ENCODE peak calls at places on chromosomes 12 and 14, in four cellular contexts. L, Y, S and O are unnamed samples.

GRCh38 chr12:101670007-101670671 is 27.3 kb upstream of the CHPT1 start:
- DNase-seq in L (no peak), Y (peak), S (peak), O (no peak)

GRCh38 chr12:24075650-24076049 is 126.2 kb upstream of the SOX5 start:
- DNase-seq in L (no peak), Y (no peak), S (no peak), O (no peak)

GRCh38 chr14:89243286-89243685 is 173.7 kb downstream of the FOXN3 start:
- DNase-seq in L (no peak), Y (no peak), S (no peak), O (no peak)

GRCh38 chr14:103625361-103626095 is 3.5 kb upstream of the KLC1 start:
- DNase-seq in L (no peak), Y (peak), S (no peak), O (no peak)

GRCh38 chr12:50309950-50310349 is 26.6 kb upstream of the LIMA1 start:
- DNase-seq in L (no peak), Y (no peak), S (no peak), O (no peak)

GRCh38 chr14:76829016-76829365 is 2.8 kb downstream of the LRRC74A start:
- DNase-seq in L (no peak), Y (no peak), S (no peak), O (no peak)

GRCh38 chr14:65961004-65961403 is 525.2 kb upstream of the CCDC196 start:
- DNase-seq in L (no peak), Y (peak), S (peak), O (peak)

GRCh38 chr12:15856097-15856982 is 25.8 kb upstream of the STRAP start:
- DNase-seq in L (peak), Y (peak), S (peak), O (no peak)

GRCh38 chr14:20455355-20456300 is 602 bp downstream of the APEX1 start:
- DNase-seq in L (no peak), Y (no peak), S (peak), O (no peak)

GRCh38 chr14:79016828-79017505 is 846.8 kb downstream of the NRXN3 start:
- DNase-seq in L (no peak), Y (no peak), S (no peak), O (no peak)

GRCh38 chr14:56874375-56874774 is 64.1 kb upstream of the OTX2 start:
- DNase-seq in L (no peak), Y (no peak), S (no peak), O (no peak)

GRCh38 chr14:71659165-71659564 is 273.1 kb upstream of the RGS6 start:
- DNase-seq in L (no peak), Y (no peak), S (no peak), O (no peak)

GRCh38 chr12:23217158-23217557 is 592.2 kb downstream of the ETNK1 start:
- DNase-seq in L (no peak), Y (no peak), S (no peak), O (no peak)

GRCh38 chr12:9256341-9256740 is 48.1 kb upstream of the PZP start:
- DNase-seq in L (no peak), Y (no peak), S (no peak), O (no peak)

GRCh38 chr12:3073438-3074255 is 3.5 kb upstream of the TSPAN9 start:
- DNase-seq in L (peak), Y (peak), S (peak), O (peak)

GRCh38 chr14:96445844-96446710 is 54.1 kb downstream of the AK7 start:
- DNase-seq in L (no peak), Y (no peak), S (no peak), O (no peak)

GRCh38 chr12:105983622-105984325 is 155.0 kb downstream of the NUAK1 start:
- DNase-seq in L (no peak), Y (no peak), S (peak), O (no peak)

GRCh38 chr14:24876996-24877395 is 173.0 kb downstream of the STXBP6 start:
- DNase-seq in L (no peak), Y (no peak), S (no peak), O (no peak)

GRCh38 chr12:2378835-2379330 is 326.1 kb downstream of the CACNA1C start:
- DNase-seq in L (no peak), Y (no peak), S (no peak), O (no peak)

GRCh38 chr14:101442451-101442850 is 118.8 kb upstream of the DIO3 start:
- DNase-seq in L (no peak), Y (peak), S (no peak), O (no peak)

GRCh38 chr12:122834229-122834920 is 882 bp upstream of the HIP1R start:
- DNase-seq in L (peak), Y (no peak), S (peak), O (peak)

GRCh38 chr14:101357038-101357437 is 204.3 kb upstream of the DIO3 start:
- DNase-seq in L (no peak), Y (no peak), S (no peak), O (no peak)

GRCh38 chr12:127480775-127481314 is 786.1 kb upstream of the TMEM132C start:
- DNase-seq in L (no peak), Y (no peak), S (no peak), O (no peak)

GRCh38 chr14:65959563-65960024 is 526.6 kb upstream of the CCDC196 start:
- DNase-seq in L (no peak), Y (no peak), S (no peak), O (no peak)

GRCh38 chr12:31238764-31239387 is 87.1 kb downstream of the SINHCAF start:
- DNase-seq in L (peak), Y (peak), S (peak), O (peak)

GRCh38 chr12:89786177-89786810 is 77.7 kb upstream of the ATP2B1 start:
- DNase-seq in L (no peak), Y (no peak), S (no peak), O (no peak)

GRCh38 chr14:58193542-58193941 is 6.4 kb upstream of the ACTR10 start:
- DNase-seq in L (no peak), Y (no peak), S (no peak), O (no peak)